ENCODE peak calls at places on chromosomes 7 and 10, in ten cellular contexts. T is prostate gland, H is lower leg skin, O is AG04450, R is GM23338, S is colonic mucosa, I is AG04449, E is body of pancreas, X is AG10803, A is bronchial epithelial cell. G is an unnamed sample.

GRCh38 chr7:137916980-137917645 is 70.3 kb upstream of the DGKI start:
- DNase-seq in H (no peak), R (no peak), A (no peak), O (no peak), I (no peak), S (no peak), T (no peak), E (no peak), X (no peak), G (no peak)

GRCh38 chr10:45118929-45119328 is 118.2 kb downstream of the ZNF22 start:
- DNase-seq in H (no peak), S (no peak), I (no peak), R (no peak), A (no peak), E (no peak), T (no peak), X (no peak), O (no peak), G (no peak)

GRCh38 chr7:39936786-39937185 is 13.3 kb upstream of the CDK13 start:
- DNase-seq in H (no peak), X (no peak), T (no peak), E (no peak), I (no peak), R (no peak), O (no peak), S (no peak), A (no peak), G (no peak)

GRCh38 chr10:129023057-129023456 is 444.0 kb upstream of the MGMT start:
- DNase-seq in R (peak), X (no peak), A (no peak), O (no peak), S (no peak), E (no peak), H (no peak), T (no peak), I (no peak), G (no peak)

GRCh38 chr7:81244213-81244612 is 325.4 kb upstream of the SEMA3C start:
- DNase-seq in H (no peak), O (no peak), T (no peak), A (peak), S (no peak), R (no peak), X (peak), I (no peak), E (no peak), G (peak)

GRCh38 chr7:129386563-129386962 is 47.7 kb upstream of the STRIP2 start:
- DNase-seq in O (no peak), S (no peak), X (no peak), R (no peak), A (no peak), H (no peak), I (no peak), T (no peak), E (no peak), G (no peak)

GRCh38 chr7:131557521-131558385 is 1.3 kb upstream of the PODXL start:
- DNase-seq in R (peak), H (peak), O (no peak), E (peak), T (no peak), S (peak), A (no peak), I (no peak), X (peak), G (no peak)

GRCh38 chr10:62511656-62512055 is 137.5 kb downstream of the ZNF365 start:
- DNase-seq in A (no peak), O (no peak), H (no peak), I (no peak), X (no peak), T (no peak), S (no peak), R (no peak), E (no peak), G (no peak)

GRCh38 chr7:152522551-152522950 is 86.7 kb upstream of the KMT2C start:
- DNase-seq in H (no peak), X (peak), S (no peak), O (no peak), E (no peak), T (no peak), R (peak), I (no peak), A (no peak), G (no peak)

GRCh38 chr10:95360122-95360715 is 69.4 kb upstream of the PDLIM1 start:
- DNase-seq in S (no peak), H (no peak), X (no peak), I (no peak), R (no peak), A (peak), T (no peak), O (no peak), E (no peak), G (peak)

GRCh38 chr7:155961241-155962190 is 149.3 kb upstream of the SHH start:
- DNase-seq in T (no peak), A (peak), E (peak), X (no peak), H (no peak), R (no peak), S (no peak), O (no peak), I (no peak), G (no peak)

GRCh38 chr10:14089556-14090297 is 241.0 kb downstream of the FRMD4A start:
- DNase-seq in T (no peak), O (no peak), A (no peak), X (no peak), H (no peak), E (no peak), S (no peak), I (no peak), R (no peak), G (no peak)

GRCh38 chr7:11319491-11320274 is 346.0 kb downstream of the PHF14 start:
- DNase-seq in S (no peak), E (no peak), X (no peak), H (no peak), R (no peak), I (no peak), O (no peak), T (no peak), A (peak), G (no peak)

GRCh38 chr10:51886438-51887068 is 187.2 kb upstream of the CSTF2T start:
- DNase-seq in A (peak), T (no peak), H (no peak), I (peak), R (no peak), S (no peak), E (no peak), O (peak), X (peak), G (no peak)

GRCh38 chr7:106050743-106051110 is 61.4 kb downstream of the SYPL1 start:
- DNase-seq in H (no peak), R (no peak), I (no peak), O (no peak), X (peak), A (peak), S (no peak), T (no peak), E (no peak), G (no peak)

DNA sequence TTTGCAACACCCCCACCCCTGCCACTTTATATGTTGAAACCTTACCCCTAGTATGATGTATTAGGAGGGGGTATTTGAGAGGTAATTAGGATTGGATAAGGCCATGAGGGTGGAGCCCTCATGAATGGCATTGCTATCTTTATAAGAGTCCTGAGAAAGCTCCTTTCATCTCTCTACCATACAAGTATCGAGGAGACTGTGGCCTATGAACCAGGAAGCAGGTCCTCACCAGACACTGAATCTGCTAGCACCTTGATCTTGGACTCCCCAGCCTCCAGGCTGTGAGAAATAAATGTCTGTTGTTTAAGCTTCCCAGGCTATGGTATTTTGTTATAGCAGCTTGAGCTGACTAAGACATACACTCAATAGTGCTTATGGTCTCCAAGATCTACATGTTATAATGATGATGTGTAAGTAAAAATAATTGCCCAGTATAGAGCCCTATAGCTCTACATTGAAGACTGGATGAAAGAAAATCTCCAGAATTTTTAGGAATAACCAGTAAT is 188.8 kb downstream of the RAPGEF5 start:
- DNase-seq in A (no peak), T (no peak), H (no peak), I (no peak), X (no peak), E (no peak), R (no peak), O (no peak), S (no peak), G (no peak)
- H3K4me3 ChIP-seq in A (no peak), T (no peak), H (no peak), I (no peak), X (no peak), E (no peak), R (no peak), O (no peak), S (no peak), G (no peak)

DNA sequence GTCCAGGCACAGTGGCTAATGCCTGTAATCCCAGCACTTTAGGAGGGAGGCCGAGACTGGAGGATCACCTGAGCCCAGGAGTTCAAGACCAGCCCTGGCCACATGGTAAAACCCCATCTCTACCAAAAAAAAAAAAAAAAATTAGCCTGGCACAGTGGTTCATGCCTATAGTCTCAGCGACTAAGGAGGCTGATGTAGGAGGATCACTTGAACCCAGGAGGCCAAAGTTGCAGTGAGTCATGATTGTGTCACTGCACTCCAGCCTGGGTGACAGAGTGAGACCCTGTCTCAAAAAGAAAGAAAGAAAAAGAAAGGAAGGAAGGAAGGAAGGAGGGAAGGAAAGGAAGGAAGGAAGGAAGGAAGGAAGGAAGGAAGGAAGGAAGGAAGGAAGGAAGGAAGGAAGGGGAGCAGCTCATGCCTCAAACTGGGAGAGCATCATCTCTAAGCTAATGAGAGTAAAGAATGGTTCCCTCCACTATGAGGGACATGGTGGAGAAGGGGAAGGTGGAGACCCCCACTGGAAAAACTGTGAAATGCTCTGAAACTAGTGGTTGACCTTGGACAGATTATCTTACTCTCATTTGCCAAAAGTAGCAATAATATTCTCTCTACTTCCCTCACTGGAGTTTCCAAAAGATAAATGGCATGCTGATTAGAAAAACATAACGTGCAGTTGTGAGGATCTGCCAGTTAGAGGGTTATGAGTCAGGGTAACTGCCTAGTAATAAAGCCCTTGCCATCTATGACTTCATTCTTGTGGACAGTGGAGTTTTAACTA is 16.8 kb downstream of the GIMAP5 start:
- DNase-seq in T (no peak), H (no peak), O (no peak), S (no peak), A (no peak), R (peak), I (no peak), E (no peak), X (no peak), G (no peak)
- TF ChIP-seq CTCF in T (no peak), H (no peak), O (no peak), S (no peak), A (no peak), R (peak), I (no peak), E (peak), X (peak), G (peak)

GRCh38 chr10:30422296-30422695 is 11.7 kb upstream of the MAP3K8 start:
- DNase-seq in O (no peak), H (no peak), T (no peak), E (no peak), S (no peak), R (no peak), A (no peak), I (no peak), X (no peak), G (no peak)
- H3K4me3 ChIP-seq in O (no peak), H (no peak), T (no peak), E (no peak), S (no peak), R (no peak), A (no peak), I (no peak), X (no peak), G (no peak)

GRCh38 chr10:2362331-2362730 is 625.0 kb upstream of the ADARB2 start:
- DNase-seq in X (no peak), S (no peak), E (no peak), T (no peak), I (no peak), R (no peak), O (no peak), A (no peak), H (no peak), G (no peak)

GRCh38 chr10:2356670-2357069 is 619.3 kb upstream of the ADARB2 start:
- DNase-seq in H (no peak), X (no peak), O (no peak), R (no peak), T (no peak), S (no peak), I (no peak), A (no peak), E (no peak), G (no peak)

DNA sequence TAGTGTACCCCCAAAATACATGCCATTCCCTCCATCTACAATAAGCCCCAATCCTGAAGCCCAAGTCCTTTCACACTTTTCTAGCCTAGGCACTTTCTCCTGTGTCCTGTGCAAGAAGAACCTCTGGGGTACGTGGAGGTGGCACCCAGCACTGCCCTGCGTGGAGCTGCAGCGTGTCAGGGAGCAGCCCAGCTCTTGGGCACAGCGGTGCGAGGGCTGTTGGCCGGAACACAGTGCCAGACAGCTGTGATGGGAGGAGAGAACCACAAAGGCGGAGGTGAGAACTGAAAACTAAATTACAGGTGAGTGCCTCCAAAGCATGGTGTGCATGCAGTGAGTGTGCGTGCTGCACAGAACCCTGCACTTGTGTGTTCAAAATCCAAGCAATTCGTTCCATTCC is 621.3 kb upstream of the ADARB2 start:
- DNase-seq in S (no peak), E (no peak), H (no peak), I (no peak), O (no peak), T (no peak), X (no peak), R (no peak), A (no peak), G (no peak)
- TF ChIP-seq CTCF in S (no peak), E (no peak), H (no peak), I (no peak), O (no peak), T (no peak), X (no peak), R (no peak), A (no peak), G (no peak)

DNA sequence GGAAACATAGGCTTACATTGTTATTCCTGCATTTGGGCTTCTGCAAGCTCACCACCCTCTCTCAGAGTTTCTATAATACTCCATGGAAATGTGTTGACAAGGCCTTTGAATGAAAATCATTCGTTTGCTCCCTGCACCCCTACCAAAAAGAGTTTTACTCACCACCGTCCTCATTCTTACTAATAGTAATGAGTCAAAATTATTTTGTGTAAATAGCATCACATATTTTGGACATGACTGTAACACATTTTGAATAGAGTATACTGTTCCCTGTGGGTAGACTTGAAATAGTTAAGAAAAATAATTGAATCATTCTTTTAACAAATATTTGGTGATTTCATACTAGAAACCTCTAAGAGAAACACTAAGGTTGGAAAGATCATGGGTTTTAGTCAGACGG is 84.6 kb downstream of the AKAP9 start:
- DNase-seq in E (no peak), X (peak), T (no peak), H (no peak), S (no peak), I (peak), R (no peak), A (peak), O (peak), G (no peak)
- H3K4me3 ChIP-seq in E (no peak), X (no peak), T (no peak), H (no peak), S (no peak), I (no peak), R (no peak), A (no peak), O (no peak), G (no peak)

GRCh38 chr7:38908759-38909335 is at the start of gene VPS41:
- DNase-seq in S (peak), O (peak), A (peak), H (peak), T (peak), E (peak), R (peak), I (no peak), X (peak), G (peak)

GRCh38 chr7:38905026-38905759 is 3.8 kb downstream of the VPS41 start:
- DNase-seq in O (no peak), R (no peak), E (no peak), H (no peak), A (no peak), X (no peak), I (no peak), T (no peak), S (no peak), G (no peak)

GRCh38 chr7:38907066-38907465 is 1.9 kb downstream of the VPS41 start:
- DNase-seq in A (no peak), O (no peak), I (no peak), S (no peak), E (no peak), H (no peak), R (no peak), T (no peak), X (no peak), G (no peak)

DNA sequence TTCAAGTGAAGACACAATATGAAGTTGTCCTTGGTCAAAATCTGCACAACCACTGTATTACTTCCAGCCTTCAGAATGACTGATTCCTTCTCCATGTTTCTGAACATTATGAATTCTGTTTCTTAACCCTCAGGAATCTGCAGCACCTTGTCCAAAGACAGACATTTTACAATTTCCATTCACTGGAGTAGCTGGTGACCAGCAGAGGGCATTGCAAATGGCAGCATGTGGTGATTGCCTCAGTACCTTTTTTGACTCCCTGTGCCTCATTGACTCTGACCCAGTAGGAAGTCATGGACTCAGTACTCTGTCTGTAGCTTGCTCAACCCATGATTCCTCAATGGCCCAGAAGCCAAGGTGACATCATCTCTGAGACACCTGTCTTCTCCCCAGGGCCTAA is 879 bp upstream of the VPS41 start:
- DNase-seq in A (no peak), I (no peak), H (no peak), R (no peak), X (no peak), O (no peak), E (no peak), S (no peak), T (no peak), G (no peak)
- TF ChIP-seq CTCF in A (peak), I (no peak), H (no peak), R (peak), X (no peak), O (no peak), E (no peak), S (no peak), T (no peak), G (peak)

DNA sequence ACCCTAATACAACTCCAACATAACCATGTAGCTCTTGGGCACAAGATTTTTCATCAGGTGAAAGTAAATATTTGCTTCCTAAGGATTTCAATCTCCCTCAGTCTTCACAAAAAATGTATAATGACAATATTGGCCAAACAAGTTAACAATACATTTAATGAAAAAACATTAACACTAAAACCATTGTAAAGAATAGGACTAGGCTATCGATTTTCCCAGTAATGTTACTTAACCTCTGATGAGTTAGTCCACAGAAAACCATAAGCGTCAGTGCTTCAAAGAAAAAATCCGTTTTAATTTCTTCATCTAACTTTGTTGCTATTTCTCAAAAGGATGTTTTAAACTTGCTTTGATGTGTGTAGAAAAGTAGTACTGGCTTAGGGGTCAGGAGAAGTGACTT is 1.2 kb downstream of the ZNF33B start:
- DNase-seq in S (no peak), T (no peak), I (no peak), H (no peak), E (no peak), A (peak), O (no peak), X (no peak), R (no peak), G (no peak)
- H3K4me3 ChIP-seq in S (peak), T (peak), I (no peak), H (no peak), E (peak), A (peak), O (no peak), X (peak), R (peak), G (peak)

DNA sequence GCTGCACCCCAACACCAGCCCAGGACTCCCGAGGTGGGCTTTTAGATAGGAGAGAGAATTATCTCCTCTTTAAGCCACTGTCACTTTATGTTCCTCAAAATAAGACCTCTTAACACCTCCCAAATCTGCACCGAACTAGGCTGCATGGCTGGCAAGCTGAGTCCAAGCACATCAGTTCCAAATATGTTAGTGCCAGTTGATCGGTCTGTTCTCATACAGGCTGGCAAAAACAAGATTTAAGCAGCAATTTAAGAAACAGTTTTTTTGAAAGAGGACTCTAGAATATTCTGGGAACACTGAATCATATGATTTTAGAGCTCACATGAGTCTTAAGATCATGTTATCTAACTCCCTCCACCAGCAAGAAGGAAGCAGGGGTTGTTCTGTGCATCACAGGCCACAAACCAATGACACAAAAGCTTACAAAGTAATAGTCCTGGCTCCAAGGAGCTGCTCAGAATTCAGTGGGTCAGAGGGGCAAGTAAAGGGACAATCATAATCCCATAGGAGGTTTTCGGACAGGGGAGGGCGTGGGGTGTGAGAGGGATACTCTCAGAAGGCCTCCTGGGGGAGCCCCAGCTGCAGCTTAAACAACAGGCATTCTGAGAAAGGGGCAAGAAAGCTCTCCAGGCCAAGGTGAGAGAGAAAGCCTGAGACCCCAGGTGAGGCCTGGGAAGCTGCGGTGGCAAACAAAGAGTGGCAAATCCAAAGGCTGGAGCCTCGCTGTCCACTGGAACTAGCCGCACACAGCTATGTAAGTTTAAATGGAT is 7.1 kb downstream of the COBL start:
- DNase-seq in E (no peak), X (no peak), O (no peak), T (no peak), R (no peak), H (no peak), A (no peak), S (no peak), I (no peak), G (no peak)
- TF ChIP-seq CTCF in E (no peak), X (no peak), O (no peak), T (no peak), R (no peak), H (no peak), A (no peak), S (no peak), I (no peak), G (no peak)